ENCODE peak calls at places on chromosomes 5 and 9, in four cellular contexts. One of them, this sample, is unnamed.

GRCh38 chr9:113507256-113507655 is 43.7 kb downstream of the RGS3 start:
- DNase-seq in fibroblast of the aortic adventitia: no peak
- DNase-seq in right atrium auricular region: no peak
- DNase-seq in CD8-positive, alpha-beta T cell: no peak
- DNase-seq in this sample: no peak

GRCh38 chr5:33810491-33811120 is 81.2 kb downstream of the ADAMTS12 start:
- DNase-seq in fibroblast of the aortic adventitia: no peak
- DNase-seq in right atrium auricular region: no peak
- DNase-seq in CD8-positive, alpha-beta T cell: no peak
- DNase-seq in this sample: no peak

GRCh38 chr9:126965541-126966428 is 51.2 kb downstream of the RALGPS1 start:
- DNase-seq in fibroblast of the aortic adventitia: peak
- DNase-seq in right atrium auricular region: no peak
- DNase-seq in CD8-positive, alpha-beta T cell: peak
- DNase-seq in this sample: peak

GRCh38 chr9:20980713-20981481 is 50.5 kb downstream of the HACD4 start:
- DNase-seq in fibroblast of the aortic adventitia: peak
- DNase-seq in right atrium auricular region: no peak
- DNase-seq in CD8-positive, alpha-beta T cell: no peak
- DNase-seq in this sample: peak

GRCh38 chr5:140104100-140104499 is 9.8 kb upstream of the PURA start:
- DNase-seq in fibroblast of the aortic adventitia: no peak
- DNase-seq in right atrium auricular region: no peak
- DNase-seq in CD8-positive, alpha-beta T cell: no peak
- DNase-seq in this sample: no peak

GRCh38 chr5:166909040-166909439 is 1382.4 kb upstream of the WWC1 start:
- DNase-seq in fibroblast of the aortic adventitia: peak
- DNase-seq in right atrium auricular region: no peak
- DNase-seq in CD8-positive, alpha-beta T cell: no peak
- DNase-seq in this sample: peak

GRCh38 chr9:134360897-134361296 is 34.6 kb downstream of the RXRA start:
- DNase-seq in fibroblast of the aortic adventitia: peak
- DNase-seq in right atrium auricular region: no peak
- DNase-seq in CD8-positive, alpha-beta T cell: no peak
- DNase-seq in this sample: no peak

GRCh38 chr9:132991351-132992300 is 13.1 kb downstream of the GFI1B start:
- DNase-seq in fibroblast of the aortic adventitia: no peak
- DNase-seq in right atrium auricular region: no peak
- DNase-seq in CD8-positive, alpha-beta T cell: peak
- DNase-seq in this sample: no peak

GRCh38 chr5:25618821-25619220 is 974.0 kb upstream of the CDH10 start:
- DNase-seq in fibroblast of the aortic adventitia: no peak
- DNase-seq in right atrium auricular region: no peak
- DNase-seq in CD8-positive, alpha-beta T cell: no peak
- DNase-seq in this sample: no peak

GRCh38 chr9:4548796-4549725 is 58.8 kb downstream of the SLC1A1 start:
- DNase-seq in fibroblast of the aortic adventitia: no peak
- DNase-seq in right atrium auricular region: no peak
- DNase-seq in CD8-positive, alpha-beta T cell: no peak
- DNase-seq in this sample: no peak

GRCh38 chr5:149667084-149667826 is 62.9 kb upstream of the PPARGC1B start:
- DNase-seq in fibroblast of the aortic adventitia: peak
- DNase-seq in right atrium auricular region: no peak
- DNase-seq in CD8-positive, alpha-beta T cell: no peak
- DNase-seq in this sample: no peak

GRCh38 chr5:90982576-90982975 is 400.5 kb downstream of the ARRDC3 start:
- DNase-seq in fibroblast of the aortic adventitia: no peak
- DNase-seq in right atrium auricular region: no peak
- DNase-seq in CD8-positive, alpha-beta T cell: no peak
- DNase-seq in this sample: no peak

GRCh38 chr9:86909388-86909787 is 37.9 kb downstream of the GAS1 start:
- DNase-seq in fibroblast of the aortic adventitia: peak
- DNase-seq in right atrium auricular region: no peak
- DNase-seq in CD8-positive, alpha-beta T cell: no peak
- DNase-seq in this sample: peak

GRCh38 chr9:33025572-33026347 is 687 bp downstream of the DNAJA1 start:
- DNase-seq in fibroblast of the aortic adventitia: peak
- DNase-seq in right atrium auricular region: no peak
- DNase-seq in CD8-positive, alpha-beta T cell: peak
- DNase-seq in this sample: peak

GRCh38 chr5:59745422-59745863 is 148.1 kb downstream of the PDE4D start:
- DNase-seq in fibroblast of the aortic adventitia: peak
- DNase-seq in right atrium auricular region: peak
- DNase-seq in CD8-positive, alpha-beta T cell: no peak
- DNase-seq in this sample: peak

GRCh38 chr5:98934581-98934980 is 5.8 kb upstream of the CHD1 start:
- DNase-seq in fibroblast of the aortic adventitia: peak
- DNase-seq in right atrium auricular region: no peak
- DNase-seq in CD8-positive, alpha-beta T cell: no peak
- DNase-seq in this sample: no peak

GRCh38 chr5:139481580-139482049 is 943 bp downstream of the STING1 start:
- DNase-seq in fibroblast of the aortic adventitia: peak
- DNase-seq in right atrium auricular region: no peak
- DNase-seq in CD8-positive, alpha-beta T cell: no peak
- DNase-seq in this sample: no peak

GRCh38 chr9:130770679-130771442 is 64.2 kb upstream of the ABL1 start:
- DNase-seq in fibroblast of the aortic adventitia: peak
- DNase-seq in right atrium auricular region: no peak
- DNase-seq in CD8-positive, alpha-beta T cell: no peak
- DNase-seq in this sample: peak

GRCh38 chr5:98839469-98840383 is 66.3 kb downstream of the RGMB start:
- DNase-seq in fibroblast of the aortic adventitia: peak
- DNase-seq in right atrium auricular region: no peak
- DNase-seq in CD8-positive, alpha-beta T cell: no peak
- DNase-seq in this sample: no peak

GRCh38 chr9:133235549-133236222 is 26.6 kb upstream of the OBP2B start:
- DNase-seq in fibroblast of the aortic adventitia: no peak
- DNase-seq in right atrium auricular region: no peak
- DNase-seq in CD8-positive, alpha-beta T cell: no peak
- DNase-seq in this sample: no peak

GRCh38 chr5:132979367-132979935 is 16.0 kb upstream of the AFF4 start:
- DNase-seq in fibroblast of the aortic adventitia: no peak
- DNase-seq in right atrium auricular region: no peak
- DNase-seq in CD8-positive, alpha-beta T cell: no peak
- DNase-seq in this sample: no peak

GRCh38 chr9:133499130-133499891 is 20.4 kb upstream of the SLC2A6 start:
- DNase-seq in fibroblast of the aortic adventitia: no peak
- DNase-seq in right atrium auricular region: no peak
- DNase-seq in CD8-positive, alpha-beta T cell: no peak
- DNase-seq in this sample: no peak

GRCh38 chr5:156934450-156935211 is 28.4 kb downstream of the TIMD4 start:
- DNase-seq in fibroblast of the aortic adventitia: no peak
- DNase-seq in right atrium auricular region: no peak
- DNase-seq in CD8-positive, alpha-beta T cell: peak
- DNase-seq in this sample: no peak

GRCh38 chr5:81181576-81182316 is 51.4 kb upstream of the CKMT2 start:
- DNase-seq in fibroblast of the aortic adventitia: no peak
- DNase-seq in right atrium auricular region: no peak
- DNase-seq in CD8-positive, alpha-beta T cell: no peak
- DNase-seq in this sample: no peak

GRCh38 chr5:79827159-79827562 is 137.5 kb downstream of the CMYA5 start:
- DNase-seq in fibroblast of the aortic adventitia: no peak
- DNase-seq in right atrium auricular region: no peak
- DNase-seq in CD8-positive, alpha-beta T cell: no peak
- DNase-seq in this sample: no peak

GRCh38 chr5:119382167-119382566 is 26.3 kb downstream of the TNFAIP8 start:
- DNase-seq in fibroblast of the aortic adventitia: no peak
- DNase-seq in right atrium auricular region: no peak
- DNase-seq in CD8-positive, alpha-beta T cell: no peak
- DNase-seq in this sample: no peak

GRCh38 chr9:129349571-129349947 is 171.5 kb upstream of the IER5L start:
- DNase-seq in fibroblast of the aortic adventitia: no peak
- DNase-seq in right atrium auricular region: no peak
- DNase-seq in CD8-positive, alpha-beta T cell: no peak
- DNase-seq in this sample: no peak

GRCh38 chr5:150175536-150175935 is 9.0 kb downstream of the CDX1 start:
- DNase-seq in fibroblast of the aortic adventitia: no peak
- DNase-seq in right atrium auricular region: no peak
- DNase-seq in CD8-positive, alpha-beta T cell: no peak
- DNase-seq in this sample: no peak

GRCh38 chr5:122253794-122254193 is 58.2 kb upstream of the SNCAIP start:
- DNase-seq in fibroblast of the aortic adventitia: no peak
- DNase-seq in right atrium auricular region: no peak
- DNase-seq in CD8-positive, alpha-beta T cell: no peak
- DNase-seq in this sample: no peak
- TF ChIP-seq CTCF in fibroblast of the aortic adventitia: no peak
- TF ChIP-seq CTCF in right atrium auricular region: no peak
- TF ChIP-seq CTCF in CD8-positive, alpha-beta T cell: no peak
- TF ChIP-seq CTCF in this sample: no peak

GRCh38 chr5:154771383-154771901 is 16.3 kb downstream of the LARP1 start:
- DNase-seq in fibroblast of the aortic adventitia: peak
- DNase-seq in right atrium auricular region: no peak
- DNase-seq in CD8-positive, alpha-beta T cell: no peak
- DNase-seq in this sample: peak
- TF ChIP-seq CTCF in fibroblast of the aortic adventitia: peak
- TF ChIP-seq CTCF in right atrium auricular region: no peak
- TF ChIP-seq CTCF in CD8-positive, alpha-beta T cell: no peak
- TF ChIP-seq CTCF in this sample: peak

GRCh38 chr9:73079326-73079725 is 72.3 kb upstream of the ANXA1 start:
- DNase-seq in fibroblast of the aortic adventitia: no peak
- DNase-seq in right atrium auricular region: no peak
- DNase-seq in CD8-positive, alpha-beta T cell: no peak
- DNase-seq in this sample: no peak
- TF ChIP-seq CTCF in fibroblast of the aortic adventitia: no peak
- TF ChIP-seq CTCF in right atrium auricular region: no peak
- TF ChIP-seq CTCF in CD8-positive, alpha-beta T cell: no peak
- TF ChIP-seq CTCF in this sample: no peak

DNA sequence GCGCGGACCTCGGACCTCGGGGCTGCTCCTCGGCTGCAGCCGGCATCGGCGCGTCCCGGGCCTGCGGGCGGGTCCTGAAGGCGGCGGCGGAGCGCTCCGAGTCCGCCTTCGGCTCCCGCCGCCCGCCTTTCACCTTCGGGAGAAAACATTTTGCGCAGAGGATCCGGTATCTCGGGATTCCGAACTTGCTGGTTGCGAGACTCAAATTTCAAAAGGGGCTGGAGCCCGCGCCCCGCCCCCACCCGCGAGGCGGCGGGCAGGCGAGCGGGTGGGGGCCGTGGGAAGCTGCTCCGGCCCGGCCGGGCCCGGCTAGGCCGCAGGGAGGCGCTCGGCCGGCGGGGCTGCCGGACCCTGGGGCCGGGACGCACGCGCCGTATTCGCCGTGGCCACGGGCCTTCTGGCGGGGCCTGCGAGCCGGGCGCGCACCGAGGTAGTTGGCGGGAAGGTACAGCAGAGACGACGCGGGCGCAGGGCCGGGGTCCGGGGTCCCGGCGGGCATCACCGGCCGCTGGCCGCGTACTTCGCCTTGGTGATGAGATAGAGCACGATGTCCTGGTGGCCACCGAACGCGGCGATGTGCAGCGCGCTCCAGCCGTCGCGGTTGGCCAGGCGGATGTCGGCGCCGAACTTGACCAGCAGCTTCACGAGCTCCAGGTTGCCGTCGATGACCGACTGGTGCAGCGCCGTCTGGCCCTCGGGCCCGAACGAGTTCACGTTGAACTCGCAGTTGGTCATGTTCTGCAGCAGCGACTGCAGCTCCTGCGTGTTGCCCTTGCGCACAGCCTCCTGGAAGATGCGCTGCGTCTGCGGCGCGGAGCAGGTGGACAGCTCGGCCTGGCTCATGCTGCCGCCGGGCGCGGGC is 754 bp downstream of the NRARP start:
- DNase-seq in fibroblast of the aortic adventitia: peak
- DNase-seq in right atrium auricular region: no peak
- DNase-seq in CD8-positive, alpha-beta T cell: no peak
- DNase-seq in this sample: no peak
- TF ChIP-seq CTCF in fibroblast of the aortic adventitia: no peak
- TF ChIP-seq CTCF in right atrium auricular region: no peak
- TF ChIP-seq CTCF in CD8-positive, alpha-beta T cell: no peak
- TF ChIP-seq CTCF in this sample: no peak

GRCh38 chr9:5629312-5630037 is 568 bp downstream of the RIC1 start:
- DNase-seq in fibroblast of the aortic adventitia: peak
- DNase-seq in right atrium auricular region: no peak
- DNase-seq in CD8-positive, alpha-beta T cell: peak
- DNase-seq in this sample: no peak

GRCh38 chr9:5626727-5627634 is 1.9 kb upstream of the RIC1 start:
- DNase-seq in fibroblast of the aortic adventitia: peak
- DNase-seq in right atrium auricular region: peak
- DNase-seq in CD8-positive, alpha-beta T cell: no peak
- DNase-seq in this sample: peak

GRCh38 chr9:5630038-5630507 is 1.2 kb downstream of the RIC1 start:
- DNase-seq in fibroblast of the aortic adventitia: peak
- DNase-seq in right atrium auricular region: no peak
- DNase-seq in CD8-positive, alpha-beta T cell: no peak
- DNase-seq in this sample: peak

GRCh38 chr9:5628183-5628529 is 751 bp upstream of the RIC1 start:
- DNase-seq in fibroblast of the aortic adventitia: no peak
- DNase-seq in right atrium auricular region: no peak
- DNase-seq in CD8-positive, alpha-beta T cell: no peak
- DNase-seq in this sample: no peak

GRCh38 chr9:5628530-5629311 is at the start of gene RIC1:
- DNase-seq in fibroblast of the aortic adventitia: peak
- DNase-seq in right atrium auricular region: peak
- DNase-seq in CD8-positive, alpha-beta T cell: peak
- DNase-seq in this sample: peak
- TF ChIP-seq CTCF in fibroblast of the aortic adventitia: no peak
- TF ChIP-seq CTCF in right atrium auricular region: no peak
- TF ChIP-seq CTCF in CD8-positive, alpha-beta T cell: no peak
- TF ChIP-seq CTCF in this sample: no peak

GRCh38 chr5:142167458-142167857 is 58.9 kb downstream of the NDFIP1 start:
- DNase-seq in fibroblast of the aortic adventitia: no peak
- DNase-seq in right atrium auricular region: no peak
- DNase-seq in CD8-positive, alpha-beta T cell: no peak
- DNase-seq in this sample: no peak
- TF ChIP-seq CTCF in fibroblast of the aortic adventitia: no peak
- TF ChIP-seq CTCF in right atrium auricular region: no peak
- TF ChIP-seq CTCF in CD8-positive, alpha-beta T cell: no peak
- TF ChIP-seq CTCF in this sample: peak

GRCh38 chr5:35647128-35647527 is 29.5 kb downstream of the SPEF2 start:
- DNase-seq in fibroblast of the aortic adventitia: no peak
- DNase-seq in right atrium auricular region: no peak
- DNase-seq in CD8-positive, alpha-beta T cell: no peak
- DNase-seq in this sample: no peak

GRCh38 chr5:35640623-35641022 is 23.0 kb downstream of the SPEF2 start:
- DNase-seq in fibroblast of the aortic adventitia: peak
- DNase-seq in right atrium auricular region: no peak
- DNase-seq in CD8-positive, alpha-beta T cell: no peak
- DNase-seq in this sample: no peak

GRCh38 chr5:35647712-35648111 is 30.0 kb downstream of the SPEF2 start:
- DNase-seq in fibroblast of the aortic adventitia: no peak
- DNase-seq in right atrium auricular region: no peak
- DNase-seq in CD8-positive, alpha-beta T cell: no peak
- DNase-seq in this sample: no peak

GRCh38 chr5:35644543-35644942 is 26.9 kb downstream of the SPEF2 start:
- DNase-seq in fibroblast of the aortic adventitia: no peak
- DNase-seq in right atrium auricular region: no peak
- DNase-seq in CD8-positive, alpha-beta T cell: no peak
- DNase-seq in this sample: no peak
- TF ChIP-seq CTCF in fibroblast of the aortic adventitia: no peak
- TF ChIP-seq CTCF in right atrium auricular region: no peak
- TF ChIP-seq CTCF in CD8-positive, alpha-beta T cell: no peak
- TF ChIP-seq CTCF in this sample: no peak